ENCODE peak calls at places on chromosomes 6 and 20, in nine cellular contexts. G, R, H, B, J, C, V, K and Q are unnamed samples.

GRCh38 chr6:86856937-86857563 is 80.3 kb upstream of the HTR1E start:
- DNase-seq in K (peak; percentile 40), R (no peak), H (no peak), C (peak; percentile 71), G (peak; percentile 4), J (no peak), V (peak; percentile 59), B (peak; percentile 36), Q (peak; percentile 64)

GRCh38 chr6:22826961-22827360 is 257.6 kb downstream of the HDGFL1 start:
- DNase-seq in J (no peak), V (no peak), K (no peak), B (peak; percentile 2), H (no peak), C (no peak), G (no peak), R (no peak), Q (peak; percentile 23)

GRCh38 chr20:62977613-62978558 is 25.4 kb downstream of the SLC17A9 start:
- DNase-seq in J (no peak), H (no peak), C (no peak), R (no peak), V (no peak), G (peak; percentile 61), B (no peak), K (no peak), Q (no peak)

GRCh38 chr6:10837692-10837996 is 695 bp downstream of the MAK start:
- DNase-seq in R (no peak), K (peak; percentile 6), B (no peak), G (no peak), C (peak; percentile 71), H (no peak), V (no peak), J (no peak), Q (peak; percentile 4)

GRCh38 chr6:62059898-62060297 is 226.1 kb downstream of the KHDRBS2 start:
- DNase-seq in G (no peak), K (no peak), V (no peak), R (no peak), H (no peak), J (no peak), C (no peak), B (no peak), Q (no peak)

GRCh38 chr6:152572395-152573061 is 64.6 kb downstream of the SYNE1 start:
- DNase-seq in C (no peak), B (peak; percentile 36), H (no peak), R (no peak), G (no peak), J (no peak), K (no peak), V (no peak), Q (peak; percentile 5)

GRCh38 chr6:138517635-138518034 is 18.3 kb upstream of the NHSL1 start:
- DNase-seq in H (peak; percentile 59), R (no peak), V (peak; percentile 33), J (no peak), K (peak; percentile 54), B (peak; percentile 46), G (peak; percentile 4), C (peak; percentile 45), Q (peak; percentile 60)

GRCh38 chr6:4374231-4374630 is 238.9 kb upstream of the ECI2 start:
- DNase-seq in B (no peak), J (no peak), H (no peak), G (no peak), K (no peak), V (no peak), C (peak; percentile 45), R (no peak), Q (no peak)

DNA sequence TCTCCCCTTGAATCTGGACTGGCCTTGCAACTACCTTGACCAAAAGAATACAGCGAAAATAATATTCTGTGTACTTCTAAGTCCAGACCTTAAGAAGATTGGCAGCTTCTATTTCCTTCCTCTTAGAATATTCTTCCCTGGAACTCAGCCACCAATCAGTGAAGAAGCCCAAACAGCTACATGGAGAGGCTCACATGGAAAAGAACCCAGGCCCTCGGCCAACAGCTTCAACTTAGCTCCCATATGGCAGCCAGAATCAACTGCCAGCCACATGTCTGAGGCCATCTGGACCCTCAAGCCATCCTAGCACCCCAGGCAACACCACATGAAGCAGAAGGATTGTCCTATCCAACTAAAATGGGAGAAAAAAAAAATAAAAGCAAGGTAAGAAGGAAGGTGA is 178.8 kb downstream of the IBTK start:
- DNase-seq in J (no peak), R (no peak), C (no peak), H (no peak), B (peak; percentile 36), K (no peak), V (no peak), G (no peak), Q (no peak)
- H3K4me3 ChIP-seq in J (no peak overlapping the region), R (no peak overlapping the region), C (no peak overlapping the region), H (no peak overlapping the region), B (no peak overlapping the region), K (no peak overlapping the region), V (no peak overlapping the region), G (no peak overlapping the region), Q (no peak overlapping the region)

GRCh38 chr20:13262302-13262650 is 41.2 kb downstream of the ISM1 start:
- DNase-seq in V (no peak), J (no peak), K (no peak), B (no peak), H (no peak), R (no peak), C (no peak), G (no peak), Q (no peak)
- TF ChIP-seq CTCF in V (no peak), J (no peak), K (no peak), B (no peak), H (no peak), R (no peak), C (no peak), G (peak; percentile 5), Q (no peak)

GRCh38 chr6:84763397-84764331 is 734 bp downstream of the TBX18 start:
- DNase-seq in V (peak; percentile 17), H (peak; percentile 46), C (peak; percentile 70), R (peak; percentile 66), J (peak; percentile 93), G (peak; percentile 56), K (peak; percentile 97), B (peak; percentile 90), Q (peak; percentile 97)

GRCh38 chr6:84762220-84762940 is 2.0 kb downstream of the TBX18 start:
- DNase-seq in G (peak; percentile 48), H (no peak), J (peak; percentile 66), R (peak; percentile 22), B (peak; percentile 64), C (peak; percentile 49), K (peak; percentile 74), V (no peak), Q (peak; percentile 71)

GRCh38 chr6:84766118-84766683 is 1.8 kb upstream of the TBX18 start:
- DNase-seq in K (peak; percentile 88), H (no peak), J (peak; percentile 70), V (no peak), B (no peak), G (no peak), R (peak; percentile 14), C (peak; percentile 49), Q (peak; percentile 74)

GRCh38 chr6:84762941-84763396 is 1.4 kb downstream of the TBX18 start:
- DNase-seq in J (no peak), B (peak; percentile 67), C (peak; percentile 55), G (peak; percentile 14), K (no peak), H (peak; percentile 43), R (peak; percentile 34), V (no peak), Q (no peak)

GRCh38 chr6:84764332-84765049 is at the start of gene TBX18:
- DNase-seq in G (peak; percentile 85), K (peak; percentile 100), R (peak; percentile 87), V (peak; percentile 70), C (peak; percentile 98), H (peak; percentile 61), J (peak; percentile 99), B (peak; percentile 98), Q (peak; percentile 100)
- H3K4me3 ChIP-seq in G (peak within 1 kb of the TSS; percentile 65), K (peak within 1 kb of the TSS; percentile 92), R (peak within 1 kb of the TSS; percentile 62), V (no peak within 1 kb of the TSS), C (peak within 1 kb of the TSS; percentile 44), H (peak within 1 kb of the TSS; percentile 39), J (peak within 1 kb of the TSS; percentile 98), B (peak within 1 kb of the TSS; percentile 73), Q (peak within 1 kb of the TSS; percentile 87)

GRCh38 chr20:22473293-22473692 is 111.1 kb downstream of the FOXA2 start:
- DNase-seq in G (no peak), R (no peak), B (no peak), H (no peak), K (no peak), V (no peak), J (no peak), C (no peak), Q (no peak)
- TF ChIP-seq CTCF in G (no peak), R (no peak), B (no peak), H (no peak), K (no peak), V (no peak), J (no peak), C (no peak), Q (no peak)

GRCh38 chr6:167856999-167857660 is 30.4 kb downstream of the AFDN start:
- DNase-seq in G (no peak), V (no peak), K (peak; percentile 91), H (no peak), B (no peak), J (no peak), C (no peak), R (no peak), Q (peak; percentile 83)

GRCh38 chr6:167855825-167856425 is 29.2 kb downstream of the AFDN start:
- DNase-seq in R (no peak), J (no peak), H (no peak), K (peak; percentile 96), V (peak; percentile 9), B (peak; percentile 86), C (no peak), G (no peak), Q (peak; percentile 98)

GRCh38 chr6:167858842-167859520 is 32.3 kb downstream of the AFDN start:
- DNase-seq in C (no peak), B (no peak), R (no peak), K (peak; percentile 49), V (no peak), G (no peak), H (no peak), J (no peak), Q (no peak)

GRCh38 chr6:167858086-167858591 is 31.4 kb downstream of the AFDN start:
- DNase-seq in G (peak; percentile 8), B (peak; percentile 81), R (no peak), K (peak; percentile 59), C (no peak), J (no peak), H (no peak), V (no peak), Q (peak; percentile 82)

DNA sequence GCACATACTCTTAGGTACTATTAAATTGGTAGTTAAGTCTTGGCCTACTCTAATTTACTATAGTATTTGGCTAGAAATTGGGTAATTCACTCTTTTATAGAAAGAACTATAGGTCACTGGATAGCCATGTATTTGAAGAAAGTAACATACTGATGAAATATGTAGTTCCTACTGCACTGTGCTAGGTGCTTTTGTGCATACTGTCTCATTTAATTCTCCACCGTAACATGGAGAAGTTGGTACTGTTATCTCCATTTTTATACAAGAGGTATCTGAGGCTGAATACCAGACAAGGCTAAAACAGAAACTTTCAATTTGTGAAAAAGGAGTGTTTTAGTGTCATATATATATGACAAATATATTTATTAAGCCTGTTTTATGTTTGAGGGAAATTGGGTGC is 29.8 kb downstream of the AFDN start:
- DNase-seq in J (no peak), G (no peak), B (no peak), H (no peak), K (no peak), R (no peak), V (no peak), C (no peak), Q (no peak)
- H3K4me3 ChIP-seq in J (no peak overlapping the region), G (no peak overlapping the region), B (no peak overlapping the region), H (no peak overlapping the region), K (no peak overlapping the region), R (no peak overlapping the region), V (no peak overlapping the region), C (no peak overlapping the region), Q (no peak overlapping the region)